ENCODE peak calls at places on chromosomes 13 and 19, in five cellular contexts. C, W, U, H and F are unnamed samples.

GRCh38 chr19:48713041-48713863 is 6.3 kb downstream of the MAMSTR start:
- DNase-seq in C (no peak), W (no peak), U (no peak), H (peak; percentile 22), F (no peak)

GRCh38 chr13:54004026-54004699 is 975.5 kb downstream of the OLFM4 start:
- DNase-seq in C (no peak), W (no peak), U (no peak), H (no peak), F (no peak)

GRCh38 chr19:3408996-3409345 is 42.6 kb downstream of the NFIC start:
- DNase-seq in C (no peak), W (no peak), U (no peak), H (no peak), F (no peak)

GRCh38 chr13:25227690-25228089 is 55.6 kb upstream of the AMER2 start:
- DNase-seq in C (no peak), W (no peak), U (no peak), H (no peak), F (no peak)

GRCh38 chr13:49240017-49240416 is 7.7 kb upstream of the CDADC1 start:
- DNase-seq in C (no peak), W (no peak), U (peak; percentile 39), H (no peak), F (peak; percentile 66)

GRCh38 chr13:32537580-32538233 is 888 bp downstream of the N4BP2L2 start:
- DNase-seq in C (peak; percentile 33), W (peak; percentile 24), U (peak; percentile 3), H (peak; percentile 34), F (no peak)

GRCh38 chr13:109790951-109791605 is 4.7 kb upstream of the IRS2 start:
- DNase-seq in C (no peak), W (peak; percentile 65), U (peak; percentile 35), H (no peak), F (peak; percentile 44)

GRCh38 chr19:45187421-45188100 is 9.0 kb downstream of the BLOC1S3 start:
- DNase-seq in C (no peak), W (no peak), U (no peak), H (no peak), F (no peak)

GRCh38 chr19:55902080-55902751 is 29.9 kb downstream of the NLRP13 start:
- DNase-seq in C (no peak), W (no peak), U (no peak), H (no peak), F (no peak)

GRCh38 chr13:110221331-110221730 is 85.6 kb downstream of the COL4A1 start:
- DNase-seq in C (no peak), W (no peak), U (no peak), H (no peak), F (no peak)

GRCh38 chr13:99655351-99656091 is 154.2 kb downstream of the TM9SF2 start:
- DNase-seq in C (no peak), W (peak; percentile 31), U (peak; percentile 73), H (no peak), F (peak; percentile 79)

GRCh38 chr19:51887522-51888498 is at the start of gene ZNF577:
- DNase-seq in C (peak; percentile 84), W (peak; percentile 92), U (peak; percentile 93), H (peak; percentile 89), F (peak; percentile 93)

GRCh38 chr13:113187905-113188595 is 20.4 kb downstream of the PCID2 start:
- DNase-seq in C (no peak), W (no peak), U (no peak), H (no peak), F (no peak)

GRCh38 chr19:17073869-17074627 is 1.2 kb downstream of the HAUS8 start:
- DNase-seq in C (no peak), W (no peak), U (no peak), H (no peak), F (no peak)

GRCh38 chr19:28103916-28104315 is 1109.0 kb downstream of the UQCRFS1 start:
- DNase-seq in C (no peak), W (no peak), U (no peak), H (no peak), F (no peak)

GRCh38 chr13:49356224-49356623 is 87.6 kb downstream of the CAB39L start:
- DNase-seq in C (no peak), W (peak; percentile 95), U (peak; percentile 52), H (no peak), F (peak; percentile 91)

GRCh38 chr19:45037393-45038169 is 1.3 kb upstream of the CLASRP start:
- DNase-seq in C (peak; percentile 45), W (no peak), U (no peak), H (no peak), F (no peak)

GRCh38 chr13:43720780-43721397 is 65.9 kb downstream of the ENOX1 start:
- DNase-seq in C (no peak), W (no peak), U (peak; percentile 36), H (no peak), F (peak; percentile 74)

GRCh38 chr19:35331551-35332214 is 2.7 kb downstream of the CD22 start:
- DNase-seq in C (no peak), W (no peak), U (no peak), H (no peak), F (no peak)

GRCh38 chr19:4284176-4284958 is 5.3 kb downstream of the SHD start:
- DNase-seq in C (no peak), W (no peak), U (no peak), H (no peak), F (no peak)

GRCh38 chr13:83184819-83185218 is 697.5 kb downstream of the SLITRK1 start:
- DNase-seq in C (no peak), W (peak; percentile 42), U (peak; percentile 1), H (no peak), F (peak; percentile 68)

GRCh38 chr19:35784401-35785086 is 9.2 kb downstream of the ARHGAP33 start:
- DNase-seq in C (no peak), W (no peak), U (no peak), H (no peak), F (no peak)

GRCh38 chr19:49057636-49058234 is at the start of gene CGB7:
- DNase-seq in C (peak; percentile 86), W (peak; percentile 56), U (peak; percentile 69), H (peak; percentile 77), F (peak; percentile 38)

GRCh38 chr13:102654786-102655185 is 40.1 kb downstream of the METTL21C start:
- DNase-seq in C (no peak), W (no peak), U (no peak), H (no peak), F (no peak)

GRCh38 chr13:99380402-99380801 is 73.2 kb upstream of the GPR183 start:
- DNase-seq in C (no peak), W (no peak), U (no peak), H (no peak), F (no peak)

GRCh38 chr19:14061751-14062557 is at the start of gene PALM3:
- DNase-seq in C (peak; percentile 85), W (no peak), U (no peak), H (peak; percentile 94), F (no peak)
- H3K4me3 ChIP-seq in C (peak within 1 kb of the TSS; percentile 51), W (no peak within 1 kb of the TSS), U (no peak within 1 kb of the TSS), H (no peak within 1 kb of the TSS), F (no peak within 1 kb of the TSS)

DNA sequence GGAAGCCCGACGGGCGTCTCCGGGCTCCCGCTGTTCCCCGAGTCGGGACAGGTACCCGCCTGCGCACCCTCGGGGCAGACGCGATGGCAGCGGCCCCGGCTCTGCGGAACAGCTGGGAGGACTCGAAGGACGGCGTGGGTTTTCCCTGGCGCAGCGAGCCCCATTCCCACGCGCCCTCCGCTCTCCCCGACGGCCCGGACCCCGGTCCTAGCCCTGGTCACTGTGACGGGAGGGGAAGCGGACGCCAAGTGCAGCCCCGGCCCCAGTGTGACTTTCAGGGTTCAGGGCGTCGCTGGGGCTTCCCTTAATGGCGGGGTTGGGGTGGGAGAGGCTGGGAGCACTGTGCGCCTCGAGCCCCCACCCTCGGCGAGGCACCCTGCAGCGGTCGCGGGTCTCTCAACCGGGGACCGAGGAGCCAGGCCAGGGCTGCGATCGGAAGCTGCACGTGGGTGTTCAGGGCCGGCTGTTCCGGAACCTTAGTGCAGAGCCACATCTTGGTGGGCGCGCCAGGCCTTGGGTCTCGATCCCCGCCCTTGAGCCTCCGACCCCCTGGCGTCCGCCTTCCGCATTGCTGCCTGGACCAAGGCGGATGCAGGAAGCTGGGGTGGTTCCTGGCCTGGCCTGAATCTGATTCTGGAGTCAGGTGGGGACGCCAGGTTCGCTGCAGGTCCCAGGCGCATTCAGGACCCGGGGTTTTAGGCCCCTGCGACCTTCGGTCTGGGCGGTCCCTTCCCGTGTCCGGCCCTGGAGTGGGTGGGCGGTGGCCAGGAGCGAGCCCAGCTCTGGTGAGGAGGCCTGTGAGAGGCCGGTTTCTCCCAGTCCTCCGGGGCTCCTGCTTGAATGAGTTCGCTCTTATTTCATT is 3.5 kb downstream of the LGALS7B start:
- DNase-seq in C (peak; percentile 46), W (no peak), U (no peak), H (no peak), F (peak; percentile 18)
- TF ChIP-seq CTCF in C (no peak), W (peak; percentile 38), U (peak; percentile 29), H (peak; percentile 2), F (peak; percentile 36)

GRCh38 chr19:47158879-47159509 is 28.4 kb downstream of the SAE1 start:
- DNase-seq in C (no peak), W (peak; percentile 48), U (peak; percentile 83), H (no peak), F (no peak)

GRCh38 chr19:47156861-47157454 is 26.3 kb downstream of the SAE1 start:
- DNase-seq in C (no peak), W (peak; percentile 43), U (no peak), H (no peak), F (no peak)

GRCh38 chr19:47155141-47155540 is 24.5 kb downstream of the SAE1 start:
- DNase-seq in C (no peak), W (peak; percentile 81), U (no peak), H (no peak), F (no peak)

GRCh38 chr19:47158367-47158791 is 27.7 kb downstream of the SAE1 start:
- DNase-seq in C (no peak), W (no peak), U (no peak), H (no peak), F (no peak)

GRCh38 chr19:47157455-47158321 is 27.1 kb downstream of the SAE1 start:
- DNase-seq in C (no peak), W (peak; percentile 81), U (no peak), H (no peak), F (peak; percentile 49)
- H3K4me3 ChIP-seq in C (no peak overlapping the region), W (no peak overlapping the region), U (no peak overlapping the region), H (no peak overlapping the region), F (no peak overlapping the region)

GRCh38 chr13:73970413-73971055 is 163.7 kb downstream of the KLF12 start:
- DNase-seq in C (no peak), W (no peak), U (no peak), H (no peak), F (no peak)

GRCh38 chr13:73967397-73968165 is 166.6 kb downstream of the KLF12 start:
- DNase-seq in C (no peak), W (no peak), U (no peak), H (no peak), F (no peak)

GRCh38 chr13:73973156-73973555 is 161.0 kb downstream of the KLF12 start:
- DNase-seq in C (no peak), W (no peak), U (no peak), H (no peak), F (no peak)

GRCh38 chr13:73972503-73972902 is 161.7 kb downstream of the KLF12 start:
- DNase-seq in C (no peak), W (no peak), U (no peak), H (no peak), F (no peak)

GRCh38 chr13:73971481-73971880 is 162.7 kb downstream of the KLF12 start:
- DNase-seq in C (no peak), W (no peak), U (no peak), H (no peak), F (no peak)
- TF ChIP-seq CTCF in C (no peak), W (no peak), U (no peak), H (no peak), F (no peak)